ENCODE peak calls at places on chromosomes 12 and 14, in nine cellular contexts. One of them, this sample, is unnamed.

GRCh38 chr14:92362781-92363235 is 39.8 kb downstream of the SLC24A4 start:
- DNase-seq in CD4-positive, CD25-positive, alpha-beta regulatory T cell: no peak
- DNase-seq in HCT116: no peak
- DNase-seq in left ventricle myocardium inferior: no peak
- DNase-seq in MM.1S: no peak
- DNase-seq in A549: peak
- DNase-seq in hepatocyte: no peak
- DNase-seq in SJSA1: no peak
- DNase-seq in Peyer's patch: no peak
- DNase-seq in this sample: no peak

GRCh38 chr12:103986823-103987222 is 21.2 kb downstream of the TDG start:
- DNase-seq in left ventricle myocardium inferior: no peak
- DNase-seq in CD4-positive, CD25-positive, alpha-beta regulatory T cell: no peak
- DNase-seq in HCT116: no peak
- DNase-seq in SJSA1: no peak
- DNase-seq in hepatocyte: no peak
- DNase-seq in MM.1S: no peak
- DNase-seq in Peyer's patch: no peak
- DNase-seq in A549: no peak
- DNase-seq in this sample: no peak

GRCh38 chr14:22623047-22623446 is 21.1 kb downstream of the OR6J1 start:
- DNase-seq in CD4-positive, CD25-positive, alpha-beta regulatory T cell: no peak
- DNase-seq in hepatocyte: no peak
- DNase-seq in MM.1S: no peak
- DNase-seq in A549: no peak
- DNase-seq in SJSA1: no peak
- DNase-seq in HCT116: no peak
- DNase-seq in left ventricle myocardium inferior: no peak
- DNase-seq in Peyer's patch: no peak
- DNase-seq in this sample: no peak

GRCh38 chr12:120439646-120440247 is 1.8 kb downstream of the COX6A1 start:
- DNase-seq in CD4-positive, CD25-positive, alpha-beta regulatory T cell: peak
- DNase-seq in SJSA1: peak
- DNase-seq in hepatocyte: peak
- DNase-seq in Peyer's patch: peak
- DNase-seq in HCT116: peak
- DNase-seq in MM.1S: peak
- DNase-seq in A549: peak
- DNase-seq in left ventricle myocardium inferior: peak
- DNase-seq in this sample: no peak

GRCh38 chr14:55373784-55374725 is 37.6 kb downstream of the ATG14 start:
- DNase-seq in SJSA1: no peak
- DNase-seq in left ventricle myocardium inferior: no peak
- DNase-seq in hepatocyte: peak
- DNase-seq in MM.1S: no peak
- DNase-seq in CD4-positive, CD25-positive, alpha-beta regulatory T cell: peak
- DNase-seq in Peyer's patch: no peak
- DNase-seq in HCT116: peak
- DNase-seq in A549: no peak
- DNase-seq in this sample: no peak

GRCh38 chr12:20514598-20514997 is 146.3 kb downstream of the PDE3A start:
- DNase-seq in SJSA1: no peak
- DNase-seq in HCT116: no peak
- DNase-seq in hepatocyte: no peak
- DNase-seq in Peyer's patch: no peak
- DNase-seq in A549: no peak
- DNase-seq in CD4-positive, CD25-positive, alpha-beta regulatory T cell: no peak
- DNase-seq in left ventricle myocardium inferior: no peak
- DNase-seq in MM.1S: no peak
- DNase-seq in this sample: no peak

GRCh38 chr12:11771356-11771755 is 121.9 kb downstream of the ETV6 start:
- DNase-seq in left ventricle myocardium inferior: no peak
- DNase-seq in MM.1S: no peak
- DNase-seq in CD4-positive, CD25-positive, alpha-beta regulatory T cell: no peak
- DNase-seq in SJSA1: no peak
- DNase-seq in hepatocyte: no peak
- DNase-seq in HCT116: no peak
- DNase-seq in Peyer's patch: no peak
- DNase-seq in A549: peak
- DNase-seq in this sample: no peak

GRCh38 chr12:49869816-49870500 is 27.1 kb upstream of the BCDIN3D start:
- DNase-seq in SJSA1: no peak
- DNase-seq in HCT116: no peak
- DNase-seq in hepatocyte: no peak
- DNase-seq in A549: no peak
- DNase-seq in MM.1S: no peak
- DNase-seq in CD4-positive, CD25-positive, alpha-beta regulatory T cell: no peak
- DNase-seq in left ventricle myocardium inferior: no peak
- DNase-seq in Peyer's patch: no peak
- DNase-seq in this sample: no peak

GRCh38 chr12:11719678-11720099 is 70.2 kb downstream of the ETV6 start:
- DNase-seq in A549: no peak
- DNase-seq in MM.1S: no peak
- DNase-seq in left ventricle myocardium inferior: peak
- DNase-seq in HCT116: no peak
- DNase-seq in Peyer's patch: peak
- DNase-seq in hepatocyte: no peak
- DNase-seq in CD4-positive, CD25-positive, alpha-beta regulatory T cell: no peak
- DNase-seq in SJSA1: peak
- DNase-seq in this sample: peak

GRCh38 chr14:61596985-61597384 is 98.3 kb upstream of the HIF1A start:
- DNase-seq in HCT116: no peak
- DNase-seq in left ventricle myocardium inferior: no peak
- DNase-seq in MM.1S: no peak
- DNase-seq in A549: no peak
- DNase-seq in Peyer's patch: no peak
- DNase-seq in SJSA1: no peak
- DNase-seq in hepatocyte: no peak
- DNase-seq in CD4-positive, CD25-positive, alpha-beta regulatory T cell: no peak
- DNase-seq in this sample: no peak

GRCh38 chr12:79366374-79366773 is 324.4 kb downstream of the PAWR start:
- DNase-seq in HCT116: no peak
- DNase-seq in CD4-positive, CD25-positive, alpha-beta regulatory T cell: no peak
- DNase-seq in left ventricle myocardium inferior: no peak
- DNase-seq in A549: no peak
- DNase-seq in SJSA1: no peak
- DNase-seq in Peyer's patch: no peak
- DNase-seq in MM.1S: no peak
- DNase-seq in hepatocyte: no peak
- DNase-seq in this sample: no peak

GRCh38 chr12:88876867-88877266 is 296.6 kb upstream of the KITLG start:
- DNase-seq in left ventricle myocardium inferior: no peak
- DNase-seq in A549: no peak
- DNase-seq in MM.1S: no peak
- DNase-seq in HCT116: no peak
- DNase-seq in hepatocyte: no peak
- DNase-seq in SJSA1: no peak
- DNase-seq in CD4-positive, CD25-positive, alpha-beta regulatory T cell: no peak
- DNase-seq in Peyer's patch: no peak
- DNase-seq in this sample: no peak

GRCh38 chr12:116874324-116874995 is 6.8 kb downstream of the HRK start:
- DNase-seq in hepatocyte: no peak
- DNase-seq in Peyer's patch: no peak
- DNase-seq in A549: no peak
- DNase-seq in MM.1S: no peak
- DNase-seq in left ventricle myocardium inferior: no peak
- DNase-seq in HCT116: no peak
- DNase-seq in CD4-positive, CD25-positive, alpha-beta regulatory T cell: no peak
- DNase-seq in SJSA1: no peak
- DNase-seq in this sample: no peak

GRCh38 chr12:92602476-92602875 is 100.3 kb upstream of the PLEKHG7 start:
- DNase-seq in HCT116: no peak
- DNase-seq in MM.1S: no peak
- DNase-seq in CD4-positive, CD25-positive, alpha-beta regulatory T cell: no peak
- DNase-seq in Peyer's patch: no peak
- DNase-seq in left ventricle myocardium inferior: no peak
- DNase-seq in SJSA1: no peak
- DNase-seq in A549: peak
- DNase-seq in hepatocyte: peak
- DNase-seq in this sample: peak

GRCh38 chr12:12582193-12582881 is 19.7 kb upstream of the DUSP16 start:
- DNase-seq in left ventricle myocardium inferior: no peak
- DNase-seq in Peyer's patch: no peak
- DNase-seq in CD4-positive, CD25-positive, alpha-beta regulatory T cell: peak
- DNase-seq in A549: no peak
- DNase-seq in HCT116: no peak
- DNase-seq in SJSA1: no peak
- DNase-seq in MM.1S: no peak
- DNase-seq in hepatocyte: no peak
- DNase-seq in this sample: no peak

GRCh38 chr14:46048127-46048526 is 603.5 kb downstream of the RPL10L start:
- DNase-seq in A549: peak
- DNase-seq in CD4-positive, CD25-positive, alpha-beta regulatory T cell: no peak
- DNase-seq in hepatocyte: peak
- DNase-seq in SJSA1: no peak
- DNase-seq in HCT116: peak
- DNase-seq in left ventricle myocardium inferior: no peak
- DNase-seq in Peyer's patch: no peak
- DNase-seq in MM.1S: no peak
- DNase-seq in this sample: no peak

GRCh38 chr14:52553002-52553670 is 500 bp downstream of the GPR137C start:
- DNase-seq in left ventricle myocardium inferior: peak
- DNase-seq in hepatocyte: peak
- DNase-seq in A549: no peak
- DNase-seq in CD4-positive, CD25-positive, alpha-beta regulatory T cell: peak
- DNase-seq in HCT116: no peak
- DNase-seq in Peyer's patch: peak
- DNase-seq in MM.1S: peak
- DNase-seq in SJSA1: no peak
- DNase-seq in this sample: no peak

GRCh38 chr12:118428643-118429042 is 52.3 kb downstream of the SUDS3 start:
- DNase-seq in SJSA1: no peak
- DNase-seq in Peyer's patch: no peak
- DNase-seq in MM.1S: no peak
- DNase-seq in left ventricle myocardium inferior: no peak
- DNase-seq in hepatocyte: no peak
- DNase-seq in A549: no peak
- DNase-seq in CD4-positive, CD25-positive, alpha-beta regulatory T cell: no peak
- DNase-seq in HCT116: no peak
- DNase-seq in this sample: no peak

GRCh38 chr12:130920119-130920703 is 33.5 kb upstream of the ADGRD1 start:
- DNase-seq in CD4-positive, CD25-positive, alpha-beta regulatory T cell: no peak
- DNase-seq in A549: no peak
- DNase-seq in Peyer's patch: no peak
- DNase-seq in MM.1S: no peak
- DNase-seq in hepatocyte: no peak
- DNase-seq in left ventricle myocardium inferior: no peak
- DNase-seq in SJSA1: no peak
- DNase-seq in HCT116: no peak
- DNase-seq in this sample: no peak
- H3K27ac ChIP-seq in CD4-positive, CD25-positive, alpha-beta regulatory T cell: no peak
- H3K27ac ChIP-seq in A549: peak
- H3K27ac ChIP-seq in Peyer's patch: peak
- H3K27ac ChIP-seq in MM.1S: no peak
- H3K27ac ChIP-seq in hepatocyte: peak
- H3K27ac ChIP-seq in left ventricle myocardium inferior: peak
- H3K27ac ChIP-seq in SJSA1: no peak
- H3K27ac ChIP-seq in HCT116: no peak
- H3K27ac ChIP-seq in this sample: no peak

DNA sequence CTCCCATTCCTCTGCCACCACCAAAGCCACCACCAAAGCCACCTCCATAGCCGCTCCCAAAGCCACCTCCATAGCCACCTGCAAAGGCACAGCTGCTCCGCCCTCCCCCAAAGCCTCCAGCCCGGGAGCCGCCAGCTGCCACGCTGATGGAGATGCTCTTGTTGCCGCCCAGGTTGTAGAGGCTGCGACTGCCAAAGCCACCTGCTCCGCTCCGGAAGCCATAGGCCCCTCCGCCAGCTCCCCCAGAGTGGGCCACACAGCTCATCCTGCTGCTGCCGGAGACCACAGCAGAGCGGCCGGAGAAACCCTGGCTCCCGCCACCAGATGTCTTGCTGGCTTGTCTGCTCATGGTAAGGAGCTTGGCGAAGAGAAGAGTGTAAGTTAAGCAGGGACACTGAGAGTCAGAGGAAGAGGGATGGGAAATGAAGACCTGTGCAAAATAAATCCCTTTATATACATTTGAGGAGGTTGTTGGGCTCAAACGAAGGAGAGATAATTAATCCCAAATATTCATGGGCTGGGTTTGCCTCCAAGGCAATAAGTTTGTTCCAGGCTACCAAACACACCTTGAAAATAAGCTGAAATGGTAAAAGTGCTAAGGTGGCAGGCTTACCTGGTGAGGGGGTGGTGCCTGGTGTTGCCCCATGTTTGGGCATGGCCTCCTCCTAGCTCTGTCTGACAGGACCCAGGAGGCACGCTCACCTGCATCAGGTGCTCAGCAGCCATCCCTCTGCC is at the start of gene KRT3:
- DNase-seq in HCT116: no peak
- DNase-seq in CD4-positive, CD25-positive, alpha-beta regulatory T cell: no peak
- DNase-seq in SJSA1: peak
- DNase-seq in Peyer's patch: no peak
- DNase-seq in MM.1S: no peak
- DNase-seq in A549: no peak
- DNase-seq in hepatocyte: no peak
- DNase-seq in left ventricle myocardium inferior: no peak
- DNase-seq in this sample: no peak
- H3K27ac ChIP-seq in HCT116: no peak
- H3K27ac ChIP-seq in CD4-positive, CD25-positive, alpha-beta regulatory T cell: no peak
- H3K27ac ChIP-seq in SJSA1: no peak
- H3K27ac ChIP-seq in Peyer's patch: no peak
- H3K27ac ChIP-seq in MM.1S: no peak
- H3K27ac ChIP-seq in A549: peak
- H3K27ac ChIP-seq in hepatocyte: no peak
- H3K27ac ChIP-seq in left ventricle myocardium inferior: no peak
- H3K27ac ChIP-seq in this sample: no peak

DNA sequence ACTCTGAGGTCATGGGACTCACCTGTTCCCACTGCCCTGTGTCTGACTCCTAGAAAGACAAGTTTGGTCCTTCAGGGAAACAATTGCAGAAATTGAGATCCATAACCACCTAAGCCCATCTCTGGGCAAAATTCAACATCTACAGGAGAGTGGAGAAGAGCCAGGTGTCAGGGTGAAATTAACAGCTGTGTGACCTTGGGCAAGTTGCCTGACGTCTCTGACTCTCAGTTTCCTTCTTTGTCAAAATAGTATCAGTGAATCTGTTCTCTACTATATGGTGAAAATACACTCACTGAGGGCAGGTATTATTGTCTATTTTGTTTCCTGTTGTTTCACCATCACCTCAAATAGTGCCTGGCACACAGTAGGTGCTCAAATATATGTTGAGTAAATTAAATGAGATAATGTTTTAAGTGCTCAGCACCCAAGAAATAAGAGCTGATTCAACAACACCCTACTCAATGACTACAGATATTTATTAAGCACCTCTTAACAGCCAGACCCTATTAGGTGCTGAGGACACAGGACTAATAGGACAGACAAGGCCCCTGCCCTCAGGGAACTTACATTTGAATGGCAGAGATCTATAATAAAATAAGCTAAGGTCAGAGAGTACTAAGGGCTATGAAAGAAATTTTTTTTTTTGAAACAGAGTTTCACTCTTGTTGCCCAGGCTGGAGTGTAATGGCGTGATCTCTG is 14.2 kb upstream of the IFT81 start:
- DNase-seq in hepatocyte: no peak
- DNase-seq in CD4-positive, CD25-positive, alpha-beta regulatory T cell: no peak
- DNase-seq in left ventricle myocardium inferior: no peak
- DNase-seq in MM.1S: no peak
- DNase-seq in A549: no peak
- DNase-seq in Peyer's patch: no peak
- DNase-seq in HCT116: no peak
- DNase-seq in SJSA1: no peak
- DNase-seq in this sample: no peak
- H3K27ac ChIP-seq in hepatocyte: peak
- H3K27ac ChIP-seq in CD4-positive, CD25-positive, alpha-beta regulatory T cell: no peak
- H3K27ac ChIP-seq in left ventricle myocardium inferior: peak
- H3K27ac ChIP-seq in MM.1S: no peak
- H3K27ac ChIP-seq in A549: peak
- H3K27ac ChIP-seq in Peyer's patch: peak
- H3K27ac ChIP-seq in HCT116: no peak
- H3K27ac ChIP-seq in SJSA1: no peak
- H3K27ac ChIP-seq in this sample: peak

GRCh38 chr14:89348726-89349125 is 68.3 kb downstream of the FOXN3 start:
- DNase-seq in A549: no peak
- DNase-seq in left ventricle myocardium inferior: no peak
- DNase-seq in HCT116: no peak
- DNase-seq in MM.1S: no peak
- DNase-seq in SJSA1: no peak
- DNase-seq in Peyer's patch: no peak
- DNase-seq in hepatocyte: no peak
- DNase-seq in CD4-positive, CD25-positive, alpha-beta regulatory T cell: no peak
- DNase-seq in this sample: no peak
- H3K27ac ChIP-seq in A549: no peak
- H3K27ac ChIP-seq in left ventricle myocardium inferior: no peak
- H3K27ac ChIP-seq in HCT116: no peak
- H3K27ac ChIP-seq in MM.1S: no peak
- H3K27ac ChIP-seq in SJSA1: no peak
- H3K27ac ChIP-seq in Peyer's patch: no peak
- H3K27ac ChIP-seq in hepatocyte: no peak
- H3K27ac ChIP-seq in CD4-positive, CD25-positive, alpha-beta regulatory T cell: no peak
- H3K27ac ChIP-seq in this sample: no peak